ENCODE peak calls at places on chromosomes 5 and 9, in eight cellular contexts. O is suprapubic skin, N is upper lobe of left lung, F is H54, X is erythroblast, K is HCT116, I is breast epithelium, D is body of pancreas. G is an unnamed sample.

GRCh38 chr9:108100571-108100970 is 611.0 kb upstream of the KLF4 start:
- DNase-seq in K (no peak), I (no peak), O (no peak), D (no peak), X (no peak), N (no peak), F (no peak), G (no peak)

GRCh38 chr5:68354315-68354714 is 138.8 kb downstream of the PIK3R1 start:
- DNase-seq in X (peak; percentile 24), N (no peak), K (no peak), D (no peak), F (no peak), I (no peak), O (no peak), G (no peak)

GRCh38 chr5:171600736-171601265 is 181.4 kb downstream of the FGF18 start:
- DNase-seq in X (no peak), F (no peak), K (no peak), O (no peak), N (peak; percentile 76), D (peak; percentile 36), I (no peak), G (no peak)

GRCh38 chr5:116766470-116766947 is 191.9 kb upstream of the SEMA6A start:
- DNase-seq in K (peak; percentile 69), F (peak; percentile 30), O (peak; percentile 71), D (peak; percentile 11), N (no peak), X (peak; percentile 42), I (peak; percentile 23), G (peak; percentile 19)

GRCh38 chr5:17037751-17038150 is 101.7 kb upstream of the MYO10 start:
- DNase-seq in N (no peak), K (no peak), X (no peak), O (no peak), F (peak; percentile 57), I (no peak), D (no peak), G (no peak)

GRCh38 chr5:149172261-149172660 is 31.0 kb downstream of the ABLIM3 start:
- DNase-seq in K (no peak), X (no peak), D (no peak), N (no peak), F (peak; percentile 49), I (no peak), O (no peak), G (no peak)

GRCh38 chr9:131129183-131129582 is 3.8 kb downstream of the NUP214 start:
- DNase-seq in N (no peak), D (no peak), K (no peak), F (no peak), I (no peak), O (no peak), X (no peak), G (no peak)

GRCh38 chr5:154193636-154194035 is 3.1 kb downstream of the GALNT10 start:
- DNase-seq in D (no peak), F (no peak), K (no peak), O (no peak), I (no peak), N (no peak), X (no peak), G (no peak)

GRCh38 chr9:37787059-37787458 is 2.2 kb upstream of the EXOSC3 start:
- DNase-seq in D (no peak), K (no peak), I (no peak), O (peak; percentile 61), F (no peak), N (no peak), X (no peak), G (no peak)

GRCh38 chr5:129593525-129593924 is 133.4 kb downstream of the ADAMTS19 start:
- DNase-seq in X (no peak), F (no peak), N (no peak), K (no peak), D (no peak), I (no peak), O (no peak), G (no peak)

GRCh38 chr9:7246917-7247538 is 489.3 kb downstream of the KDM4C start:
- DNase-seq in N (no peak), X (no peak), O (no peak), F (no peak), I (no peak), K (no peak), D (no peak), G (no peak)

GRCh38 chr5:79811081-79811480 is 121.4 kb downstream of the CMYA5 start:
- DNase-seq in I (no peak), X (peak; percentile 80), D (no peak), F (no peak), N (no peak), O (no peak), K (no peak), G (no peak)

GRCh38 chr5:103915081-103915480 is 352.5 kb upstream of the NUDT12 start:
- DNase-seq in D (no peak), K (no peak), X (no peak), O (no peak), I (no peak), F (no peak), N (no peak), G (no peak)

GRCh38 chr5:136028782-136029742 is at the start of gene TGFBI:
- DNase-seq in X (peak; percentile 4), I (no peak), O (peak; percentile 83), F (no peak), N (peak; percentile 70), D (peak; percentile 77), K (no peak), G (no peak)

GRCh38 chr5:72470817-72471216 is 36.4 kb downstream of the ZNF366 start:
- DNase-seq in F (peak; percentile 51), N (no peak), K (no peak), O (no peak), I (peak; percentile 38), X (no peak), D (no peak), G (no peak)

GRCh38 chr9:14560194-14560593 is 133.0 kb downstream of the ZDHHC21 start:
- DNase-seq in K (no peak), O (no peak), I (no peak), D (no peak), N (no peak), X (no peak), F (no peak), G (no peak)

GRCh38 chr9:112011051-112011620 is 114.5 kb downstream of the UGCG start:
- DNase-seq in F (no peak), D (no peak), X (no peak), K (no peak), O (no peak), I (no peak), N (no peak), G (no peak)

GRCh38 chr9:112009656-112010055 is 113.0 kb downstream of the UGCG start:
- DNase-seq in O (no peak), D (no peak), X (no peak), F (no peak), I (no peak), K (no peak), N (no peak), G (no peak)

GRCh38 chr9:112010537-112010936 is 113.9 kb downstream of the UGCG start:
- DNase-seq in X (peak; percentile 21), F (no peak), O (no peak), I (no peak), N (no peak), D (no peak), K (no peak), G (no peak)

GRCh38 chr9:112013261-112013660 is 116.6 kb downstream of the UGCG start:
- DNase-seq in D (no peak), O (no peak), K (no peak), F (no peak), I (no peak), N (no peak), X (no peak), G (no peak)

GRCh38 chr9:112012026-112012902 is 115.7 kb downstream of the UGCG start:
- DNase-seq in K (peak; percentile 91), F (peak; percentile 57), O (peak; percentile 72), N (peak; percentile 79), I (peak; percentile 68), D (peak; percentile 54), X (peak; percentile 8), G (peak; percentile 42)
- TF ChIP-seq POLR2A in K (no peak), F (no peak), O (no peak), N (no peak), I (no peak), D (no peak), X (no peak), G (no peak)

DNA sequence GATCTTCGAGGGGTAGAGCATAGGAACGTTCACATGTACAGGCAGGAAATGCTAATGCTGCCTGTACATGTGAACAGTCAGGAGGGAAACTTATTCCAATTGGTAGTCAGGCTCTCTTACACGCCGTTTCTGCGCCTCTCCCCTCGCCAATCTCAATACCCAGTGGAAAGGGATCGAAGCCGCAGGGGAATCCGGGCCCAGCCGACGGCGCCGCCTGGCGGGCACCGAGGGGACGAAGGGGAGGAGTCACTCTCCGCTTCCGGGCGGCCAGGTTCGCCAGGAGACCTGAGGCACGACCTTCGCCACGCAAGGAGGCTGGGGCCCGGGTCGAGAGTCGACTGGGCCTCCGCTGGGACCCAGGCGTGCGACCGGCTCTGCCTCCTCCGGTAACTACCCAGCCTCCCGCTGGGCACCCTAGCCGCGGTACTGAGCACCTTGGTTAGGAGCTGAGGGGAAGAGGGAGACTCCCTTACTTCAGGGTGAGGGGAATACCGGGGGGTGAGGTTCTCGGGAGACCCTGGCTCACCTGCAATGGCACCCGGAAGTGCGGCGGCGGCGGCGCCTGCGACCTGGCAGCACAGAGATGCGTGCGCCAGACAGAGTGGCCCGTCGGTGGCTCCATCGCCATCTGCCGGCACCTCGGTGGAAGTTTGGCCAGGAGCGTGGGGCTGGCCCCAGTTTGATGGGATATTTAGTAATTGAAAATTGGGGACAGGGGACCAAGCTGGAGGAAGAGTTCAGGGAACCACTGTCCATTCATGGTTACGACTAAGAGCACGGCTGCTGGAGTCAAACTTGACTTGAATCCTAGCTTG is at the start of gene PIGO:
- DNase-seq in D (peak; percentile 92), F (peak; percentile 61), X (peak; percentile 94), O (peak; percentile 93), K (peak; percentile 81), I (peak; percentile 84), N (peak; percentile 94), G (peak; percentile 89)
- TF ChIP-seq POLR2A in D (peak; percentile 87), F (no peak), X (peak; percentile 89), O (peak; percentile 46), K (no peak), I (peak; percentile 36), N (peak; percentile 9), G (peak; percentile 91)

DNA sequence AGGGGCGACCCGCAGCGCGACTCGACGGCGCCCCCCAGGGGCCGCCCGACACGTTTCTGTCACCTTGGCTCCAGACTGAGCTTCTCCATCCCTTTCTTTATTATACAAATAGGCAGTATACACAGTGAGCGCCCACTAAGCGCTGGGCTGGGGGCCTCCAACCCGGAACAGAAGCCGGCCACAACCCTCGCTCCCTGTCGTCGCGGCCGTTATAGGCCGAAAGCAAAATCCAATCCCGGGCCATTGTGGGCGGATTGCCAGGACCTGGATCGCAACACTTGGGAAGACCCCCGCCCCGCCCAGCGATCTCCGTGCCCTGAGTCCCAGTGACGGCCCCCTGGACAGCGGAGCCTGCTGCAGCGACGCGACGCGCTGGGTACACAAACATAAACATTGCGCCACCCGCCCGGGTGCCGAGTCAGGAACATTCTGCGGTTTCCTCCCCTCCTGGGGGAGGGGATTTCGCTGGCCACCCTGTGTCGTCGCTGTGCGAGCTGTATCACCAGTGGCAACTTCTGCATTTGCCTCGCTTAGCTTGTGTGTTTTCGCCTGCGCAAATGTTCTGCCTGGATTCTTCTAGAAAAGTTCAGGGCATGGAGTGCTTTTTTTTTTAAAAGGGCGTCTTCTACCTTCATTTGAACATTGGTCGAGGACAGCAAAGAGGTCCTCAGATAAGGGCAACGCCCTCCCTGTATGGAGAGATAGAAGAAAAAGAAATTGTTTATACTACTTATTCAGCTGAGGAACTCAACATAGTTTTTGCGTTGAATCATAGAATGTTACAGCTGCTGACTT is 1.3 kb upstream of the DUSP1 start:
- DNase-seq in K (no peak), N (peak; percentile 98), D (peak; percentile 86), X (peak; percentile 94), F (no peak), O (peak; percentile 99), I (peak; percentile 96), G (peak; percentile 64)
- TF ChIP-seq POLR2A in K (no peak), N (peak; percentile 75), D (peak; percentile 62), X (peak; percentile 85), F (no peak), O (peak; percentile 58), I (peak; percentile 18), G (peak; percentile 2)

GRCh38 chr5:9715891-9716335 is 85.8 kb upstream of the TAS2R1 start:
- DNase-seq in F (no peak), O (no peak), K (no peak), N (no peak), D (no peak), I (no peak), X (no peak), G (no peak)
- TF ChIP-seq POLR2A in F (no peak), O (no peak), K (no peak), N (no peak), D (no peak), I (no peak), X (no peak), G (no peak)